ENCODE peak calls at places on chromosomes 4 and X, in ten cellular contexts. W, M, K, R, Z, F, O, A, G and B are unnamed samples.

GRCh38 chrX:10399152-10399741 is 221.1 kb downstream of the MID1 start:
- DNase-seq in W (no peak), M (no peak), K (no peak), R (no peak), Z (no peak), F (no peak), O (no peak), A (no peak), G (no peak), B (no peak)

GRCh38 chrX:35842657-35843056 is 44.5 kb downstream of the MAGEB16 start:
- DNase-seq in W (no peak), M (no peak), K (no peak), R (no peak), Z (no peak), F (no peak), O (no peak), A (no peak), G (no peak), B (no peak)

GRCh38 chr4:80989921-80990544 is 40.5 kb upstream of the BMP3 start:
- DNase-seq in W (no peak), M (no peak), K (no peak), R (peak; percentile 72), Z (no peak), F (peak; percentile 79), O (peak; percentile 85), A (peak; percentile 37), G (peak; percentile 19), B (peak; percentile 15)

GRCh38 chr4:174037049-174037448 is 246.4 kb downstream of the FBXO8 start:
- DNase-seq in W (no peak), M (no peak), K (no peak), R (no peak), Z (no peak), F (no peak), O (no peak), A (peak; percentile 39), G (no peak), B (no peak)

GRCh38 chrX:108584617-108585211 is 145.1 kb downstream of the COL4A5 start:
- DNase-seq in W (no peak), M (no peak), K (no peak), R (peak; percentile 32), Z (no peak), F (peak; percentile 4), O (peak; percentile 6), A (no peak), G (no peak), B (peak; percentile 2)

GRCh38 chr4:40888916-40889315 is 139.2 kb downstream of the NSUN7 start:
- DNase-seq in W (no peak), M (no peak), K (no peak), R (no peak), Z (no peak), F (no peak), O (no peak), A (no peak), G (no peak), B (no peak)

GRCh38 chr4:171715973-171716372 is 97.2 kb upstream of the GALNTL6 start:
- DNase-seq in W (no peak), M (no peak), K (no peak), R (no peak), Z (no peak), F (no peak), O (no peak), A (no peak), G (no peak), B (no peak)

GRCh38 chr4:14100349-14100748 is 472.8 kb upstream of the BOD1L1 start:
- DNase-seq in W (no peak), M (no peak), K (no peak), R (no peak), Z (no peak), F (no peak), O (peak; percentile 16), A (no peak), G (no peak), B (no peak)

GRCh38 chr4:124583797-124584196 is 128.7 kb downstream of the ANKRD50 start:
- DNase-seq in W (no peak), M (no peak), K (no peak), R (no peak), Z (no peak), F (no peak), O (no peak), A (no peak), G (no peak), B (no peak)

GRCh38 chr4:150242820-150243458 is 164.7 kb downstream of the DCLK2 start:
- DNase-seq in W (no peak), M (no peak), K (no peak), R (peak; percentile 22), Z (no peak), F (peak; percentile 48), O (peak; percentile 65), A (no peak), G (no peak), B (peak; percentile 53)

GRCh38 chr4:186144596-186145569 is 40.4 kb downstream of the FAM149A start:
- DNase-seq in W (peak; percentile 73), M (peak; percentile 71), K (peak; percentile 61), R (peak; percentile 24), Z (peak; percentile 65), F (peak; percentile 80), O (peak; percentile 69), A (no peak), G (no peak), B (no peak)

GRCh38 chrX:101460669-101461068 is 24.6 kb upstream of the ARMCX4 start:
- DNase-seq in W (no peak), M (no peak), K (no peak), R (no peak), Z (no peak), F (no peak), O (peak; percentile 43), A (no peak), G (no peak), B (no peak)

GRCh38 chrX:69173906-69174305 is 8.7 kb upstream of the PJA1 start:
- DNase-seq in W (no peak), M (no peak), K (no peak), R (no peak), Z (no peak), F (no peak), O (no peak), A (no peak), G (no peak), B (no peak)

GRCh38 chrX:51803833-51804232 is 60.6 kb downstream of the GSPT2 start:
- DNase-seq in W (no peak), M (no peak), K (no peak), R (no peak), Z (no peak), F (no peak), O (peak; percentile 2), A (no peak), G (no peak), B (no peak)

GRCh38 chr4:158065603-158066002 is 107.2 kb downstream of the GASK1B start:
- DNase-seq in W (no peak), M (no peak), K (no peak), R (no peak), Z (no peak), F (no peak), O (no peak), A (no peak), G (no peak), B (no peak)

GRCh38 chr4:158068063-158068462 is 104.8 kb downstream of the GASK1B start:
- DNase-seq in W (no peak), M (no peak), K (no peak), R (no peak), Z (no peak), F (no peak), O (peak; percentile 62), A (no peak), G (no peak), B (no peak)

GRCh38 chr4:158067646-158068045 is 105.2 kb downstream of the GASK1B start:
- DNase-seq in W (no peak), M (no peak), K (no peak), R (no peak), Z (no peak), F (no peak), O (peak; percentile 20), A (no peak), G (no peak), B (no peak)

DNA sequence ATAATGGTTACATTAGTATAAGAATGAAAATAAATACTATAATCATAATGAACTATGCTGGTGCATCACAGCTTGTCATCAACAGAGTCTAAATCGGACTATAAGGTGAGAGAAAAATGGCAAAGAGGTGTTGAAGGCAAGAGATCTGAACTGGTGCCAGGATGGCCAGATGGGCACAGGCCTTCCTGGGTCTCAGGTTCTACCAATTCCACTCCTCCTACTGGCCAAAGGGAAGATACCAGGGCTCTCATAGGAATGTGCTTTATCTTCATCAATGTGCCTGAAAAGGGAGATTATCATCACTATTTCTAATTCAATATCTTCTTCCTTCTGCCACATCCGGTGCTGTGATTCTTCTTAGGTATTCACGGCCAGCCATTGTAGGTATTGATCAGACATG is 107.6 kb downstream of the GASK1B start:
- DNase-seq in W (no peak), M (no peak), K (no peak), R (no peak), Z (no peak), F (no peak), O (no peak), A (no peak), G (no peak), B (no peak)
- TF ChIP-seq CTCF in W (no peak), M (no peak), K (no peak), R (no peak), Z (no peak), F (no peak), O (peak; percentile 27), A (peak; percentile 28), G (no peak), B (no peak)

DNA sequence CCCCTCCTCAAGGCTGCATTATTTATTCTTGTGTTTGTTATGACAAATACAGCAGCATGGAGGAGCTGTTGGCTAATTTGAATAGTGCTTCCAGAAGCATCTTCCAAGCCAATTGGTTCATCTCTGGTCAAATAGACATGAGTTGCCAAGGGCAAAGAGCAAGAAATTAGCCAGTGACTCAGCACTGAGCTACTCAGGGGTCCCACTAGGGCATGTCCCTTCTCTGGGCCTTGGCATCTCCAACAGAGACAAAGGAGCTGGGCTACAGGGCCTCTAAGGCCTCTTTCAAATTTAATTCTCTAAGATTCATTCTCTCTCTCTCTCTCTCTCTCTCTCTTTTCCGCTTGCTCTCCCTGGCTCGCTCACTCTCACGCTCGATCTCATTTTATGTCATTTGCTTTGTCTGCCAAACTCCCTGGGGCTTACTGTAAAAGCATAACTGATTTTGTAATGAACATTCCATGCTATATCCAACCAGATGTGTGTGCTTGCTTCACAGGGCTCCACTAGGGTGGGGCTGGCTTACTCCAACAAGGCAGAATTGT is 86.7 kb upstream of the MAGEA4 start:
- DNase-seq in W (no peak), M (peak; percentile 27), K (no peak), R (no peak), Z (no peak), F (peak; percentile 23), O (peak; percentile 91), A (peak; percentile 40), G (peak; percentile 74), B (no peak)
- TF ChIP-seq CTCF in W (peak; percentile 24), M (no peak), K (no peak), R (no peak), Z (peak; percentile 33), F (no peak), O (peak; percentile 52), A (peak; percentile 9), G (no peak), B (no peak)

GRCh38 chrX:8724176-8724757 is 7.7 kb downstream of the ANOS1 start:
- DNase-seq in W (no peak), M (no peak), K (no peak), R (no peak), Z (no peak), F (no peak), O (peak; percentile 1), A (no peak), G (no peak), B (no peak)
- TF ChIP-seq CTCF in W (no peak), M (no peak), K (no peak), R (no peak), Z (no peak), F (no peak), O (peak; percentile 16), A (peak; percentile 3), G (no peak), B (no peak)

GRCh38 chr4:110970642-110971041 is 347.8 kb upstream of the PITX2 start:
- DNase-seq in W (no peak), M (no peak), K (no peak), R (peak; percentile 60), Z (no peak), F (peak; percentile 70), O (peak; percentile 10), A (peak; percentile 52), G (no peak), B (peak; percentile 20)
- TF ChIP-seq CTCF in W (peak; percentile 29), M (peak; percentile 49), K (peak; percentile 33), R (peak; percentile 65), Z (peak; percentile 9), F (peak; percentile 49), O (peak; percentile 30), A (peak; percentile 81), G (peak; percentile 56), B (peak; percentile 47)